ENCODE peak calls at places on chromosomes 3 and 15, in ten cellular contexts. One of them, this sample, is unnamed.

GRCh38 chr3:150376001-150376848 is 31.9 kb upstream of the TSC22D2 start:
- DNase-seq in EL: peak; percentile 18
- DNase-seq in H7: no peak
- DNase-seq in NCI-H2081 treated with DMSO at 0.1 percent for 48 hours: no peak
- DNase-seq in NCI-H748 treated with DMSO at 0.1 percent for 48 hours: no peak
- DNase-seq in body of pancreas: peak; percentile 27
- DNase-seq in ascending aorta: no peak
- DNase-seq in effector CD8-positive, alpha-beta T cell: no peak
- DNase-seq in GDM1: no peak
- DNase-seq in HFFc6: no peak
- DNase-seq in this sample: no peak

GRCh38 chr15:60706145-60706544 is 227.2 kb upstream of the ICE2 start:
- DNase-seq in EL: no peak
- DNase-seq in H7: peak; percentile 16
- DNase-seq in NCI-H2081 treated with DMSO at 0.1 percent for 48 hours: no peak
- DNase-seq in NCI-H748 treated with DMSO at 0.1 percent for 48 hours: no peak
- DNase-seq in body of pancreas: no peak
- DNase-seq in ascending aorta: no peak
- DNase-seq in effector CD8-positive, alpha-beta T cell: no peak
- DNase-seq in GDM1: no peak
- DNase-seq in HFFc6: no peak
- DNase-seq in this sample: no peak

GRCh38 chr3:135000465-135000864 is 205.4 kb downstream of the EPHB1 start:
- DNase-seq in EL: no peak
- DNase-seq in H7: no peak
- DNase-seq in NCI-H2081 treated with DMSO at 0.1 percent for 48 hours: peak; percentile 87
- DNase-seq in NCI-H748 treated with DMSO at 0.1 percent for 48 hours: peak; percentile 34
- DNase-seq in body of pancreas: no peak
- DNase-seq in ascending aorta: no peak
- DNase-seq in effector CD8-positive, alpha-beta T cell: no peak
- DNase-seq in GDM1: no peak
- DNase-seq in HFFc6: no peak
- DNase-seq in this sample: no peak

GRCh38 chr3:46667061-46667621 is 26.3 kb downstream of the ALS2CL start:
- DNase-seq in EL: no peak
- DNase-seq in H7: peak; percentile 46
- DNase-seq in NCI-H2081 treated with DMSO at 0.1 percent for 48 hours: no peak
- DNase-seq in NCI-H748 treated with DMSO at 0.1 percent for 48 hours: no peak
- DNase-seq in body of pancreas: peak; percentile 8
- DNase-seq in ascending aorta: peak; percentile 47
- DNase-seq in effector CD8-positive, alpha-beta T cell: no peak
- DNase-seq in GDM1: no peak
- DNase-seq in HFFc6: no peak
- DNase-seq in this sample: no peak

GRCh38 chr15:80264031-80264430 is 12.0 kb upstream of the CTXND1 start:
- DNase-seq in EL: no peak
- DNase-seq in H7: peak; percentile 36
- DNase-seq in NCI-H2081 treated with DMSO at 0.1 percent for 48 hours: no peak
- DNase-seq in NCI-H748 treated with DMSO at 0.1 percent for 48 hours: no peak
- DNase-seq in body of pancreas: no peak
- DNase-seq in ascending aorta: no peak
- DNase-seq in effector CD8-positive, alpha-beta T cell: no peak
- DNase-seq in GDM1: no peak
- DNase-seq in HFFc6: peak; percentile 6
- DNase-seq in this sample: no peak

GRCh38 chr3:85005947-85006346 is 47.2 kb downstream of the CADM2 start:
- DNase-seq in EL: no peak
- DNase-seq in H7: no peak
- DNase-seq in NCI-H2081 treated with DMSO at 0.1 percent for 48 hours: no peak
- DNase-seq in NCI-H748 treated with DMSO at 0.1 percent for 48 hours: no peak
- DNase-seq in body of pancreas: no peak
- DNase-seq in ascending aorta: no peak
- DNase-seq in effector CD8-positive, alpha-beta T cell: no peak
- DNase-seq in GDM1: no peak
- DNase-seq in HFFc6: no peak
- DNase-seq in this sample: no peak

GRCh38 chr3:82883072-82883471 is 1121.6 kb upstream of the GBE1 start:
- DNase-seq in EL: no peak
- DNase-seq in H7: no peak
- DNase-seq in NCI-H2081 treated with DMSO at 0.1 percent for 48 hours: no peak
- DNase-seq in NCI-H748 treated with DMSO at 0.1 percent for 48 hours: no peak
- DNase-seq in body of pancreas: no peak
- DNase-seq in ascending aorta: no peak
- DNase-seq in effector CD8-positive, alpha-beta T cell: no peak
- DNase-seq in GDM1: no peak
- DNase-seq in HFFc6: no peak
- DNase-seq in this sample: no peak

GRCh38 chr3:141921316-141921715 is 44.9 kb downstream of the ATP1B3 start:
- DNase-seq in EL: no peak
- DNase-seq in H7: no peak
- DNase-seq in NCI-H2081 treated with DMSO at 0.1 percent for 48 hours: no peak
- DNase-seq in NCI-H748 treated with DMSO at 0.1 percent for 48 hours: no peak
- DNase-seq in body of pancreas: no peak
- DNase-seq in ascending aorta: no peak
- DNase-seq in effector CD8-positive, alpha-beta T cell: no peak
- DNase-seq in GDM1: no peak
- DNase-seq in HFFc6: no peak
- DNase-seq in this sample: no peak

GRCh38 chr3:188925376-188925775 is 246.4 kb upstream of the TPRG1 start:
- DNase-seq in EL: no peak
- DNase-seq in H7: no peak
- DNase-seq in NCI-H2081 treated with DMSO at 0.1 percent for 48 hours: no peak
- DNase-seq in NCI-H748 treated with DMSO at 0.1 percent for 48 hours: no peak
- DNase-seq in body of pancreas: no peak
- DNase-seq in ascending aorta: no peak
- DNase-seq in effector CD8-positive, alpha-beta T cell: no peak
- DNase-seq in GDM1: no peak
- DNase-seq in HFFc6: no peak
- DNase-seq in this sample: no peak

GRCh38 chr3:77039606-77040553 is at the start of gene ROBO2:
- DNase-seq in EL: peak; percentile 11
- DNase-seq in H7: peak; percentile 75
- DNase-seq in NCI-H2081 treated with DMSO at 0.1 percent for 48 hours: no peak
- DNase-seq in NCI-H748 treated with DMSO at 0.1 percent for 48 hours: peak; percentile 41
- DNase-seq in body of pancreas: peak; percentile 11
- DNase-seq in ascending aorta: peak; percentile 64
- DNase-seq in effector CD8-positive, alpha-beta T cell: no peak
- DNase-seq in GDM1: peak; percentile 19
- DNase-seq in HFFc6: no peak
- DNase-seq in this sample: peak; percentile 54

GRCh38 chr15:45100884-45101622 is 12.9 kb downstream of the DUOX2 start:
- DNase-seq in EL: no peak
- DNase-seq in H7: peak; percentile 66
- DNase-seq in NCI-H2081 treated with DMSO at 0.1 percent for 48 hours: no peak
- DNase-seq in NCI-H748 treated with DMSO at 0.1 percent for 48 hours: no peak
- DNase-seq in body of pancreas: no peak
- DNase-seq in ascending aorta: peak; percentile 34
- DNase-seq in effector CD8-positive, alpha-beta T cell: no peak
- DNase-seq in GDM1: no peak
- DNase-seq in HFFc6: no peak
- DNase-seq in this sample: no peak

GRCh38 chr15:48702569-48703239 is 57.2 kb upstream of the FBN1 start:
- DNase-seq in EL: no peak
- DNase-seq in H7: no peak
- DNase-seq in NCI-H2081 treated with DMSO at 0.1 percent for 48 hours: no peak
- DNase-seq in NCI-H748 treated with DMSO at 0.1 percent for 48 hours: no peak
- DNase-seq in body of pancreas: no peak
- DNase-seq in ascending aorta: no peak
- DNase-seq in effector CD8-positive, alpha-beta T cell: no peak
- DNase-seq in GDM1: no peak
- DNase-seq in HFFc6: no peak
- DNase-seq in this sample: no peak

GRCh38 chr3:130834476-130834875 is 59.4 kb upstream of the ATP2C1 start:
- DNase-seq in EL: no peak
- DNase-seq in H7: no peak
- DNase-seq in NCI-H2081 treated with DMSO at 0.1 percent for 48 hours: no peak
- DNase-seq in NCI-H748 treated with DMSO at 0.1 percent for 48 hours: no peak
- DNase-seq in body of pancreas: no peak
- DNase-seq in ascending aorta: no peak
- DNase-seq in effector CD8-positive, alpha-beta T cell: no peak
- DNase-seq in GDM1: no peak
- DNase-seq in HFFc6: peak; percentile 16
- DNase-seq in this sample: no peak

GRCh38 chr3:109325657-109326056 is 9.3 kb upstream of the DPPA2 start:
- DNase-seq in EL: no peak
- DNase-seq in H7: peak; percentile 41
- DNase-seq in NCI-H2081 treated with DMSO at 0.1 percent for 48 hours: no peak
- DNase-seq in NCI-H748 treated with DMSO at 0.1 percent for 48 hours: no peak
- DNase-seq in body of pancreas: no peak
- DNase-seq in ascending aorta: no peak
- DNase-seq in effector CD8-positive, alpha-beta T cell: no peak
- DNase-seq in GDM1: no peak
- DNase-seq in HFFc6: no peak
- DNase-seq in this sample: no peak

GRCh38 chr3:37053337-37053736 is 60.0 kb downstream of the MLH1 start:
- DNase-seq in EL: no peak
- DNase-seq in H7: no peak
- DNase-seq in NCI-H2081 treated with DMSO at 0.1 percent for 48 hours: no peak
- DNase-seq in NCI-H748 treated with DMSO at 0.1 percent for 48 hours: no peak
- DNase-seq in body of pancreas: no peak
- DNase-seq in ascending aorta: no peak
- DNase-seq in effector CD8-positive, alpha-beta T cell: no peak
- DNase-seq in GDM1: no peak
- DNase-seq in HFFc6: no peak
- DNase-seq in this sample: no peak

GRCh38 chr15:47301481-47301880 is 415.8 kb upstream of the SEMA6D start:
- DNase-seq in EL: no peak
- DNase-seq in H7: no peak
- DNase-seq in NCI-H2081 treated with DMSO at 0.1 percent for 48 hours: peak; percentile 86
- DNase-seq in NCI-H748 treated with DMSO at 0.1 percent for 48 hours: no peak
- DNase-seq in body of pancreas: peak; percentile 15
- DNase-seq in ascending aorta: no peak
- DNase-seq in effector CD8-positive, alpha-beta T cell: no peak
- DNase-seq in GDM1: no peak
- DNase-seq in HFFc6: no peak
- DNase-seq in this sample: no peak

GRCh38 chr15:76973362-76973743 is 21.6 kb upstream of the PSTPIP1 start:
- DNase-seq in EL: peak; percentile 43
- DNase-seq in H7: peak; percentile 91
- DNase-seq in NCI-H2081 treated with DMSO at 0.1 percent for 48 hours: no peak
- DNase-seq in NCI-H748 treated with DMSO at 0.1 percent for 48 hours: no peak
- DNase-seq in body of pancreas: no peak
- DNase-seq in ascending aorta: no peak
- DNase-seq in effector CD8-positive, alpha-beta T cell: peak; percentile 44
- DNase-seq in GDM1: peak; percentile 67
- DNase-seq in HFFc6: no peak
- DNase-seq in this sample: peak; percentile 80

GRCh38 chr3:82363131-82363530 is 601.7 kb upstream of the GBE1 start:
- DNase-seq in EL: no peak
- DNase-seq in H7: no peak
- DNase-seq in NCI-H2081 treated with DMSO at 0.1 percent for 48 hours: no peak
- DNase-seq in NCI-H748 treated with DMSO at 0.1 percent for 48 hours: no peak
- DNase-seq in body of pancreas: no peak
- DNase-seq in ascending aorta: no peak
- DNase-seq in effector CD8-positive, alpha-beta T cell: no peak
- DNase-seq in GDM1: no peak
- DNase-seq in HFFc6: no peak
- DNase-seq in this sample: no peak

GRCh38 chr15:29518442-29518841 is 248.8 kb upstream of the NSMCE3 start:
- DNase-seq in EL: no peak
- DNase-seq in H7: no peak
- DNase-seq in NCI-H2081 treated with DMSO at 0.1 percent for 48 hours: no peak
- DNase-seq in NCI-H748 treated with DMSO at 0.1 percent for 48 hours: no peak
- DNase-seq in body of pancreas: peak; percentile 31
- DNase-seq in ascending aorta: no peak
- DNase-seq in effector CD8-positive, alpha-beta T cell: no peak
- DNase-seq in GDM1: no peak
- DNase-seq in HFFc6: no peak
- DNase-seq in this sample: no peak

GRCh38 chr15:27082526-27082925 is 111.5 kb downstream of the GABRG3 start:
- DNase-seq in EL: no peak
- DNase-seq in H7: no peak
- DNase-seq in NCI-H2081 treated with DMSO at 0.1 percent for 48 hours: no peak
- DNase-seq in NCI-H748 treated with DMSO at 0.1 percent for 48 hours: no peak
- DNase-seq in body of pancreas: no peak
- DNase-seq in ascending aorta: no peak
- DNase-seq in effector CD8-positive, alpha-beta T cell: no peak
- DNase-seq in GDM1: no peak
- DNase-seq in HFFc6: no peak
- DNase-seq in this sample: no peak

GRCh38 chr3:45841701-45842491 is at the start of gene LZTFL1:
- DNase-seq in EL: peak; percentile 97
- DNase-seq in H7: peak; percentile 90
- DNase-seq in NCI-H2081 treated with DMSO at 0.1 percent for 48 hours: peak; percentile 29
- DNase-seq in NCI-H748 treated with DMSO at 0.1 percent for 48 hours: peak; percentile 83
- DNase-seq in body of pancreas: peak; percentile 94
- DNase-seq in ascending aorta: peak; percentile 96
- DNase-seq in effector CD8-positive, alpha-beta T cell: peak; percentile 81
- DNase-seq in GDM1: peak; percentile 94
- DNase-seq in HFFc6: peak; percentile 96
- DNase-seq in this sample: peak; percentile 91

GRCh38 chr3:96863129-96863740 is 48.8 kb downstream of the EPHA6 start:
- DNase-seq in EL: peak; percentile 0
- DNase-seq in H7: peak; percentile 3
- DNase-seq in NCI-H2081 treated with DMSO at 0.1 percent for 48 hours: peak; percentile 53
- DNase-seq in NCI-H748 treated with DMSO at 0.1 percent for 48 hours: peak; percentile 41
- DNase-seq in body of pancreas: peak; percentile 22
- DNase-seq in ascending aorta: no peak
- DNase-seq in effector CD8-positive, alpha-beta T cell: no peak
- DNase-seq in GDM1: peak; percentile 0
- DNase-seq in HFFc6: peak; percentile 3
- DNase-seq in this sample: peak; percentile 28

GRCh38 chr3:182393830-182394367 is 399.4 kb upstream of the ATP11B start:
- DNase-seq in EL: no peak
- DNase-seq in H7: no peak
- DNase-seq in NCI-H2081 treated with DMSO at 0.1 percent for 48 hours: no peak
- DNase-seq in NCI-H748 treated with DMSO at 0.1 percent for 48 hours: no peak
- DNase-seq in body of pancreas: no peak
- DNase-seq in ascending aorta: no peak
- DNase-seq in effector CD8-positive, alpha-beta T cell: no peak
- DNase-seq in GDM1: no peak
- DNase-seq in HFFc6: no peak
- DNase-seq in this sample: no peak